ENCODE peak calls at places on chromosomes 12 and 14, in ten cellular contexts. N is ascending aorta; K is body of pancreas; I is CD8-positive, alpha-beta T cell; F is aorta; Z is heart right ventricle; U is spleen; W is MM.1S; V is A549; M is prostate gland. Q is an unnamed sample.

GRCh38 chr12:49939307-49939706 is 11.2 kb upstream of the AQP2 start:
- DNase-seq in M (no peak), V (no peak), K (no peak), W (no peak), F (no peak), I (no peak), Z (no peak), U (no peak), N (no peak), Q (no peak)

GRCh38 chr14:77151918-77152588 is 10.5 kb upstream of the ZDHHC22 start:
- DNase-seq in M (no peak), Z (no peak), N (no peak), W (peak; percentile 31), U (peak; percentile 7), K (no peak), F (no peak), V (peak; percentile 42), I (no peak), Q (no peak)

GRCh38 chr14:106044949-106045596 is 518.7 kb downstream of the TMEM121 start:
- DNase-seq in M (no peak), W (no peak), K (peak; percentile 29), F (peak; percentile 79), U (peak; percentile 85), Z (peak; percentile 4), N (no peak), V (peak; percentile 83), I (peak; percentile 58), Q (peak; percentile 66)

GRCh38 chr12:126182619-126183236 is 1117.5 kb downstream of the AACS start:
- DNase-seq in V (no peak), N (no peak), I (no peak), M (no peak), W (no peak), U (no peak), Z (no peak), K (peak; percentile 34), F (no peak), Q (no peak)

GRCh38 chr14:75373616-75374015 is 54.2 kb upstream of the JDP2 start:
- DNase-seq in F (no peak), K (no peak), V (no peak), W (no peak), U (no peak), Z (no peak), I (no peak), N (no peak), M (no peak), Q (no peak)

GRCh38 chr12:95218852-95219171 is 1.2 kb downstream of the VEZT start:
- DNase-seq in M (no peak), V (peak; percentile 51), F (no peak), K (peak; percentile 33), W (peak; percentile 36), Z (no peak), I (no peak), N (no peak), U (peak; percentile 38), Q (no peak)

GRCh38 chr12:2664721-2665577 is 129.8 kb upstream of the FKBP4 start:
- DNase-seq in V (no peak), I (no peak), F (peak; percentile 68), M (no peak), K (no peak), N (no peak), Z (no peak), U (peak; percentile 51), W (no peak), Q (no peak)

GRCh38 chr12:570949-571794 is 92.1 kb downstream of the NINJ2 start:
- DNase-seq in K (peak; percentile 73), M (peak; percentile 81), N (no peak), W (no peak), Z (peak; percentile 77), F (peak; percentile 91), V (peak; percentile 98), I (no peak), U (peak; percentile 68), Q (peak; percentile 89)

GRCh38 chr12:12725086-12725955 is 8.2 kb downstream of the CDKN1B start:
- DNase-seq in V (peak; percentile 100), U (peak; percentile 96), Z (peak; percentile 96), N (peak; percentile 88), I (peak; percentile 82), F (peak; percentile 95), K (peak; percentile 95), M (peak; percentile 94), W (peak; percentile 98), Q (peak; percentile 98)

GRCh38 chr12:12723681-12724420 is 6.7 kb downstream of the CDKN1B start:
- DNase-seq in U (peak; percentile 91), N (no peak), K (peak; percentile 37), Z (peak; percentile 48), M (no peak), F (peak; percentile 85), I (no peak), V (peak; percentile 33), W (peak; percentile 52), Q (peak; percentile 45)

GRCh38 chr12:12723147-12723680 is 6.0 kb downstream of the CDKN1B start:
- DNase-seq in M (no peak), I (no peak), F (no peak), W (peak; percentile 51), U (no peak), N (no peak), V (peak; percentile 32), Z (no peak), K (no peak), Q (no peak)

GRCh38 chr12:12725956-12726542 is 8.9 kb downstream of the CDKN1B start:
- DNase-seq in I (no peak), F (no peak), N (no peak), V (no peak), K (no peak), W (peak; percentile 30), Z (no peak), M (no peak), U (no peak), Q (no peak)

DNA sequence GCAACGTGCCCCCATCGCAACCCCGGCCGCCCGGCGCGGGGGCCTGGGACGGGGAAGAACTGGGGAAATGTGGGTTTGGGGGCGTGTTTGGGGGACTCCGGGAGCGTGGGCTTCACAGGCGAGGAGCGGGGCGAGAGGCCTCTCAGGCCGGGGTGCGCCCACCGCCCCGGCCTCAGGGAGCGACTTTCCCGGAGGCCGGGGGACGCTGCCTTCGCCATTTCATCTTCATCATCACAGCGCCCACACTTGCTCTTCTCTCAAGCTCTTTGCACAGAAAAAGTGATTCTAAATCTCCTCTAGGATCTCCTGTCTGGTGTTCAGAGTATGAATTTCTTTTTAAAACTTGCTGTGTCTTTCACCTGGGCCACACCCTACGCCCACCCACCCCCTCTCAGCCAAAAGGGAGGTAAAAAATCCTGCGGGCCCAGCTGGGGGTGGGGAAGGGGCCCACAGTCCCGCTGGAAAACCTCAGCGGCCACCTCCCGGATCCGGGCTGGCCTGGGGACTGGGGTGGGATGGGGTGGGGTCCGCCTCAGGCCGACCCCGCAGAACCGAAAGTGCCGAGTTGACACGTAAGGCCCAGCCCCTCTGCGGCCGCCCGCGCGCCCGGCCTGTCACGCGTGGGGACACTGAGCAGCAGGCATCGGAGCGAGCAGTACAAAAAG is 7.4 kb downstream of the CDKN1B start:
- DNase-seq in U (peak; percentile 96), K (no peak), M (no peak), F (no peak), N (no peak), I (no peak), Z (no peak), V (no peak), W (peak; percentile 76), Q (no peak)
- H3K4me1 ChIP-seq in U (peaks cover 47% of the 10 kb centered on the region), K (peaks cover 40% of the 10 kb centered on the region), M (no peaks in the 10 kb centered on the region), F (no peaks in the 10 kb centered on the region), N (peaks cover 27% of the 10 kb centered on the region), I (peaks cover 52% of the 10 kb centered on the region), Z (peaks cover 31% of the 10 kb centered on the region), V (peaks cover 36% of the 10 kb centered on the region), W (peaks cover 21% of the 10 kb centered on the region), Q (peaks cover 2% of the 10 kb centered on the region)

GRCh38 chr12:28563286-28563685 is 373.0 kb downstream of the CCDC91 start:
- DNase-seq in N (no peak), M (no peak), V (no peak), I (no peak), K (no peak), Z (no peak), W (no peak), F (no peak), U (no peak), Q (no peak)
- H3K4me3 ChIP-seq in N (no peak overlapping the region), M (no peak overlapping the region), V (no peak overlapping the region), I (no peak overlapping the region), K (no peak overlapping the region), Z (no peak overlapping the region), W (no peak overlapping the region), F (no peak overlapping the region), U (no peak overlapping the region), Q (no peak overlapping the region)

DNA sequence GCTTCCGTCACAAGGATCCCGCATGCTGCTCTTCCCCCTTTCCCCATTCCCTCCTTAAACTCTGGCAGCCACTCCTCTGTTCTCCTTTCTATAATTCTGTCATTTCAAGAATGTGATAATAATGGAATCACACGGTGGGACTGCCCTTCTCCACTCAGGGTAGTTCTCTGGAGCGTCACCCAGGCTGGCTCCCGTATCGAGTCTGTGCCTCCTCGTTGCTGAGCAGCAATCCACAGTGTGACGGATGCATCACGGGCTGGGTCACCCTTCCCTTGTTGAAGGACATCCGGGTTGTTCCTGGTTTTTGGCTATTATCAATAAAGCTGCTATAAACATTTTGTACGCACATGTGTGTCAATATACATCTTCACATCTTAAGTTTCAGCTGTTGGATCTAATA is 5.7 kb upstream of the SYNE3 start:
- DNase-seq in N (no peak), K (no peak), I (no peak), W (no peak), M (no peak), U (no peak), V (no peak), Z (no peak), F (no peak), Q (peak; percentile 68)
- H3K4me1 ChIP-seq in N (peaks cover 67% of the 10 kb centered on the region), K (peaks cover 31% of the 10 kb centered on the region), I (peaks cover 84% of the 10 kb centered on the region), W (peaks cover 23% of the 10 kb centered on the region), M (peaks cover 7% of the 10 kb centered on the region), U (peaks cover 41% of the 10 kb centered on the region), V (peaks cover 30% of the 10 kb centered on the region), Z (peaks cover 49% of the 10 kb centered on the region), F (peaks cover 2% of the 10 kb centered on the region), Q (peaks cover 32% of the 10 kb centered on the region)

GRCh38 chr12:102642199-102642598 is 161.8 kb upstream of the IGF1 start:
- DNase-seq in W (no peak), M (no peak), N (no peak), V (no peak), F (no peak), U (no peak), I (no peak), Z (no peak), K (no peak), Q (no peak)

GRCh38 chr12:102643871-102644551 is 163.6 kb upstream of the IGF1 start:
- DNase-seq in Z (no peak), U (no peak), F (no peak), N (no peak), M (no peak), W (no peak), V (no peak), K (no peak), I (no peak), Q (no peak)

GRCh38 chr12:102634216-102634615 is 153.9 kb upstream of the IGF1 start:
- DNase-seq in V (no peak), F (no peak), Z (no peak), M (no peak), I (no peak), N (no peak), U (no peak), W (no peak), K (no peak), Q (no peak)

DNA sequence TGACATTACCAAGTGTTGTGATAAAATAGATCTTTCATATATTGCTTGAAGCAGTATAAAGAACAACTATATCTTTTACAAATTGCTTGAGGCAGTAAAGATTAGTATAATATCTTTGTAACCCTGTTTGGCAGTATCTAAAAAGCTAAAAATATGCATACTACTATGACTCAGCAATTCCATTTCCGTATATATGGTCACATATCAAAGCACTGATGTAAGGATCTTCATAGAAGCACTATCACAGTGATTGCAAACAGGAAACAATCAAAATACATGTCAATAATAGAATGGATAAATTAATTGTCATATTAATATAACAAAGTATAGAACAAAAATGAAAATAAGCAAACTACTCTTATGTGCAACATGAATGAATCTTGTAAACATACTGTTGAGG is 158.4 kb upstream of the IGF1 start:
- DNase-seq in K (no peak), V (peak; percentile 26), M (no peak), F (no peak), U (no peak), Z (no peak), W (peak; percentile 26), N (no peak), I (no peak), Q (no peak)
- H3K4me3 ChIP-seq in K (no peak overlapping the region), V (no peak overlapping the region), M (no peak overlapping the region), F (no peak overlapping the region), U (no peak overlapping the region), Z (no peak overlapping the region), W (no peak overlapping the region), N (no peak overlapping the region), I (no peak overlapping the region), Q (no peak overlapping the region)